ENCODE peak calls at places on chromosomes 7 and 10, in six cellular contexts. B is uterus, S is cardiac muscle cell, R is H9, C is sigmoid colon, I is tibial artery. M is an unnamed sample.

GRCh38 chr7:98073047-98073446 is 33.6 kb upstream of the LMTK2 start:
- DNase-seq in I (peak; percentile 46), R (no peak), B (no peak), C (peak; percentile 13), S (no peak), M (no peak)

GRCh38 chr10:93337309-93337721 is 144.8 kb downstream of the MYOF start:
- DNase-seq in R (no peak), S (no peak), I (no peak), C (no peak), B (no peak), M (no peak)

GRCh38 chr7:30062587-30062986 is 34.4 kb downstream of the PLEKHA8 start:
- DNase-seq in R (no peak), S (peak; percentile 70), I (no peak), B (no peak), C (no peak), M (no peak)

GRCh38 chr7:38025815-38026214 is 105.4 kb downstream of the EPDR1 start:
- DNase-seq in I (no peak), B (no peak), C (no peak), S (no peak), R (no peak), M (no peak)

GRCh38 chr7:132248841-132249590 is 327.3 kb downstream of the PLXNA4 start:
- DNase-seq in C (no peak), I (no peak), S (no peak), B (no peak), R (no peak), M (peak; percentile 40)

GRCh38 chr10:113914936-113915335 is 60.5 kb downstream of the NHLRC2 start:
- DNase-seq in B (no peak), C (no peak), I (no peak), R (no peak), S (no peak), M (no peak)

GRCh38 chr7:31688347-31688746 is 1.3 kb downstream of the PPP1R17 start:
- DNase-seq in S (no peak), I (no peak), C (no peak), B (no peak), R (no peak), M (no peak)

GRCh38 chr10:120736377-120736776 is 114.8 kb upstream of the WDR11 start:
- DNase-seq in S (no peak), C (no peak), B (no peak), R (no peak), I (no peak), M (no peak)

GRCh38 chr10:63077800-63078199 is 55.3 kb upstream of the NRBF2 start:
- DNase-seq in R (no peak), B (no peak), S (no peak), C (no peak), I (no peak), M (no peak)

GRCh38 chr10:99965700-99966099 is 44.0 kb downstream of the DNMBP start:
- DNase-seq in C (no peak), I (no peak), R (no peak), B (no peak), S (peak; percentile 40), M (no peak)

GRCh38 chr10:99966306-99966705 is 43.4 kb downstream of the DNMBP start:
- DNase-seq in I (no peak), S (peak; percentile 66), C (no peak), B (no peak), R (no peak), M (no peak)

GRCh38 chr10:99958806-99959205 is 50.9 kb downstream of the DNMBP start:
- DNase-seq in B (no peak), R (no peak), C (no peak), S (no peak), I (no peak), M (no peak)

GRCh38 chr10:99967961-99968360 is 41.8 kb downstream of the DNMBP start:
- DNase-seq in I (no peak), S (no peak), C (no peak), R (no peak), B (no peak), M (no peak)

DNA sequence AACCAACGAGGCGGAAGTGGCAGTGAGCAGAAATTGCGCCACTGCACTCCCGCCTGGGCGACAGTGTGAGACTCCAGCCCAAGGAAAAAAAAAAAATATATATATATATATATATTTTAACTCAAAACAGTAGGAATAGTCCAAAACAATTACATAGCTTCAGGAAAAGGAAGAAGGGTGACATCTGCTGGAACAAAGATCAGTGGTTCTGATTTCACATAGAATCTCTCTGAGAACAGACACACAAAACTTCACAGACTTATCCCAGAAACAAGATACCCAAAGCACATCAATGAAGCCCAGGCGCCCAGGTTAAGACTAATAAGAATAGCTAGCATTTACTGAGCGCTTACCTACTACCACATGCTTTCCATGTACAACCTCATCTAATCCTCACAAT is 45.0 kb downstream of the DNMBP start:
- DNase-seq in I (no peak), C (no peak), B (no peak), R (no peak), S (peak; percentile 58), M (no peak)
- TF ChIP-seq CTCF in I (no peak), C (no peak), B (no peak), R (peak; percentile 22), S (peak; percentile 28), M (no peak)

DNA sequence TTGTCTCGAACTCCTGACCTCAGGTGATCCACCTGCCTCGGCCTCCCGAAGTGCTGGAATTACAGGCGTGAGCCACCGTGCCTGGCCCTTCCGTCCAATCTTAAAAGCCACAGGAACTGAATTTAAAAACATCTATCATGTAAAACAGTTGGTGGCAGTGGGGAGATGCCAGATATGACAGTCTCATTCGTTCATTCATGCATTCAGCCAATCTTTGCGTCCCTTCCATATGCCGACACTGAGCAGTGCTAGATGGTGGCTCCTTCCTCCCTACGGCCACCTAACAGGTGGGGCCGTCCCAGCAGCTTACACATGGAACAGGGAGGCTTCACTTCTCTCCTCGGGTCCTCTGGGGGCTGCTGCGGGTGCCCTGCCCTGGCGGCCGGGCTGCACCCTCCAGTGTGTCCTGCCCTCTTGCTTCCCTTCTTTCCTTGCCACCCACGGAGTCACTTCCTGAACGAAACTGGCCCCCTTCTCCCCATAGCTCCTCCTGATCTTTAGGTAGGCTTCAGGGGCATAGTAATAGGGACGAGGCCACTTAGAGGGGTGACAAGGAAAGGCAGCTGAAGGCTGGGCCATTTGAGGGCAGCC is 53.7 kb downstream of the PROSER2 start:
- DNase-seq in R (no peak), S (no peak), B (no peak), I (no peak), C (peak; percentile 27), M (no peak)
- H3K4me1 ChIP-seq in R (peaks cover 6% of the 10 kb centered on the region), S (peaks cover 47% of the 10 kb centered on the region), B (no peaks in the 10 kb centered on the region), I (peaks cover 16% of the 10 kb centered on the region), C (peaks cover 8% of the 10 kb centered on the region), M (peaks cover 21% of the 10 kb centered on the region)

GRCh38 chr10:11548065-11548762 is 63.2 kb downstream of the USP6NL start:
- DNase-seq in S (no peak), C (no peak), B (no peak), R (no peak), I (no peak), M (no peak)

GRCh38 chr10:11551104-11551503 is 60.3 kb downstream of the USP6NL start:
- DNase-seq in S (no peak), I (no peak), B (no peak), C (no peak), R (no peak), M (no peak)

GRCh38 chr10:11546581-11546980 is 64.9 kb downstream of the USP6NL start:
- DNase-seq in R (no peak), S (no peak), B (no peak), I (no peak), C (no peak), M (no peak)

GRCh38 chr10:11548763-11549089 is 62.7 kb downstream of the USP6NL start:
- DNase-seq in S (no peak), R (no peak), I (no peak), C (no peak), B (no peak), M (no peak)

GRCh38 chr10:11547111-11547625 is 64.3 kb downstream of the USP6NL start:
- DNase-seq in C (no peak), I (no peak), R (no peak), S (peak; percentile 29), B (no peak), M (no peak)
- TF ChIP-seq CTCF in C (no peak), I (no peak), R (no peak), S (no peak), B (no peak), M (no peak)

DNA sequence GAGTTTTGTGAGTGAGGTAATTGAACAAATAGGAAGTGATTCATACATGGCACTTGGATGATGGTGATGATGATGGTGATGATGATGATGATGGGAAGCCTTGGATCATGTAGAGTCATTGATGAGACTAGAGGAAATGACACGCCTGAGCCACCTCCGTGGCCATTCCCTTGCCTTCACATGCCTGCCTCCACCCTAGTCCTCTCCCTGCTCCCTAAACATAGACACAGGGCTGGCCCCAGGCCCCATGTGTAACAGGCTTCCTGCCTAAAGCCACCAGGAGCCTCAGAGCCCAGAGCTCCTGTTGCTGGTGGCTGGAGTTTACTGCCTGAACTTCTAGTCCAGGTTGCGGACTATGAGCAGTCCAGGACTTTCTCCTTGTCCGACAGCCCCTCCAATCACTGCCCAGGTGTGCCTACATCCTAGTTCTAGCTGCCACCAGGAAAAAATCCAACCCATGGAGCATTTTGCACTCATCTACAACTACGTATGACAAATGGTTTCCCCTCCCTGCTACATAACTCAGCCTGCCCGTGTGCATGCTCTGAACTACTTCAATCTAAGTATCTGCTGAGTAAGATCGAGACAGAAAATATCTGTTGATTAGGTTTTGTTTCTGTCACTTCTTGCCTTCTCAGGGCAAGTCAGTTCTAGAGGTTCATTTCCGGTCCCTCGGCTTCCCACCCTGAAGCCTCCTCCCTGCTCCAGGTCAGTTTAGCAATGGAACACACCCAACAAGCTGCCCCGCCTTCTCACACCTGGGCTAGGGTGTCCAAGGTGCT is 35.5 kb upstream of the KDM7A start:
- DNase-seq in I (no peak), C (no peak), S (no peak), B (no peak), R (no peak), M (no peak)
- H3K4me1 ChIP-seq in I (no peaks in the 10 kb centered on the region), C (no peaks in the 10 kb centered on the region), S (no peaks in the 10 kb centered on the region), B (no peaks in the 10 kb centered on the region), R (no peaks in the 10 kb centered on the region), M (no peaks in the 10 kb centered on the region)

DNA sequence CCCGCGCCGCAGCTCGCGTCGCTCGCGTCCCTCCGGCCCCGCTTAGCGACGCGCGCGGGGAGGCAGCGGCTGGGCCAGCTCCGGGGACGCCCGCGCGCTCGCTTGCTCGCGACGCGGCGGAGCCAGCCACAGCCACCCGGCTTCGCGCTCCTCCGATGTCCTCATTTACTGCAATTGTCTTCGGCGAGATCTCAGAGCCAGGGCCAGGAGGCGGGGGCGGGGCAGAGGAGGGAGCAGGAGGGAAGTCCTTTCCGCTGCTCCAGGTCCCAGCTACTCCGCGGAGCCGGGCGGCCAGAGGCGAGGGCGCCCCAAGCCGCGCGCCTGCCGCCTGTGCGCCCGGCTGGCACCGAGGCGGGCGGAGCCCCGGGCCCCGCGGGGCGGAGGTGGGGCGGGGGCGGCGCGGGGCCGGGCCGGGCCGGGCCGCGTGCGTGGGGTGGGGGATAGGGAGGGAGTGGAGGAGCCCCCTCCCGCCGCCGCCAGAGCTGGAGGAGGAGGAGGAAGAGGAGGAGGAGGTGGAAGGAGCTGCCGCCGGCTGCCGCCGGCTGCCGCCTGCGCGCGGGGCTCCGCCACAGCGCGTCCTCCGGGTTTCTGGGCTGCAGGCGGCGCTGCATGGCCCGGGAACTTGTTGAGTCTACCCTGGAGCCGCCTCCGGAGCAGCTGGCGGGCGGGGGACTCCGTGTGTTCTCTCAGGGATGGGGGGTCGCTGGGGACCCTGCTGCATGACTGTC is at the start of gene INSYN2A:
- DNase-seq in C (no peak), S (peak; percentile 65), R (peak; percentile 73), B (no peak), I (no peak), M (peak; percentile 52)
- TF ChIP-seq CTCF in C (no peak), S (peak; percentile 42), R (peak; percentile 62), B (no peak), I (no peak), M (peak; percentile 9)